ENCODE peak calls at places on chromosomes 3 and 15, in nine cellular contexts. Y, P, R, M, S, A, U, E and O are unnamed samples.

GRCh38 chr3:185221203-185221602 is 32.6 kb downstream of the EHHADH start:
- DNase-seq in Y (no peak), P (no peak), R (no peak), M (no peak), S (no peak), A (no peak), U (no peak), E (no peak), O (no peak)

GRCh38 chr15:50137330-50137761 is 18.3 kb upstream of the ATP8B4 start:
- DNase-seq in Y (no peak), P (peak; percentile 94), R (peak; percentile 84), M (no peak), S (no peak), A (peak; percentile 86), U (no peak), E (no peak), O (peak; percentile 71)

GRCh38 chr3:181555681-181556080 is 156.0 kb upstream of the SOX2 start:
- DNase-seq in Y (no peak), P (no peak), R (no peak), M (peak; percentile 46), S (no peak), A (no peak), U (no peak), E (peak; percentile 66), O (no peak)

GRCh38 chr3:13822042-13822441 is 57.8 kb downstream of the WNT7A start:
- DNase-seq in Y (peak; percentile 32), P (no peak), R (no peak), M (no peak), S (peak; percentile 11), A (peak; percentile 55), U (no peak), E (no peak), O (no peak)

GRCh38 chr3:129625071-129625874 is 18.8 kb upstream of the PLXND1 start:
- DNase-seq in Y (peak; percentile 74), P (no peak), R (no peak), M (peak; percentile 32), S (peak; percentile 63), A (no peak), U (no peak), E (peak; percentile 61), O (no peak)

GRCh38 chr15:70974004-70974832 is 81.6 kb downstream of the LRRC49 start:
- DNase-seq in Y (no peak), P (peak; percentile 70), R (peak; percentile 49), M (no peak), S (no peak), A (peak; percentile 45), U (no peak), E (no peak), O (no peak)

GRCh38 chr3:115165701-115166100 is 18.6 kb upstream of the ZBTB20 start:
- DNase-seq in Y (no peak), P (no peak), R (no peak), M (no peak), S (no peak), A (no peak), U (no peak), E (no peak), O (no peak)

GRCh38 chr3:132641837-132642538 is 17.6 kb downstream of the ACAD11 start:
- DNase-seq in Y (no peak), P (peak; percentile 37), R (no peak), M (no peak), S (no peak), A (peak; percentile 22), U (no peak), E (no peak), O (no peak)

GRCh38 chr15:48112242-48112641 is 8.5 kb upstream of the SLC24A5 start:
- DNase-seq in Y (no peak), P (peak; percentile 39), R (no peak), M (no peak), S (no peak), A (peak; percentile 0), U (no peak), E (no peak), O (peak; percentile 26)

GRCh38 chr15:42511010-42511396 is 15.6 kb downstream of the SNAP23 start:
- DNase-seq in Y (no peak), P (no peak), R (no peak), M (no peak), S (no peak), A (no peak), U (no peak), E (no peak), O (no peak)

GRCh38 chr3:60431599-60431958 is 819.7 kb downstream of the FHIT start:
- DNase-seq in Y (no peak), P (peak; percentile 1), R (no peak), M (no peak), S (no peak), A (no peak), U (no peak), E (no peak), O (no peak)

GRCh38 chr15:34122771-34123183 is 20.9 kb downstream of the PGBD4 start:
- DNase-seq in Y (no peak), P (no peak), R (peak; percentile 69), M (no peak), S (no peak), A (no peak), U (no peak), E (no peak), O (no peak)

GRCh38 chr3:130345487-130346079 is at the start of gene COL6A5:
- DNase-seq in Y (no peak), P (no peak), R (no peak), M (peak; percentile 3), S (peak; percentile 59), A (no peak), U (no peak), E (no peak), O (no peak)

GRCh38 chr3:21377366-21377765 is 373.6 kb downstream of the ZNF385D start:
- DNase-seq in Y (no peak), P (no peak), R (no peak), M (no peak), S (no peak), A (no peak), U (no peak), E (no peak), O (no peak)

GRCh38 chr15:87120555-87120954 is 1040.9 kb downstream of the AGBL1 start:
- DNase-seq in Y (no peak), P (no peak), R (no peak), M (no peak), S (no peak), A (no peak), U (no peak), E (no peak), O (no peak)

GRCh38 chr3:72820405-72820804 is 27.8 kb downstream of the SHQ1 start:
- DNase-seq in Y (no peak), P (no peak), R (no peak), M (no peak), S (no peak), A (no peak), U (no peak), E (no peak), O (peak; percentile 62)

GRCh38 chr3:71301001-71301400 is 282.5 kb downstream of the FOXP1 start:
- DNase-seq in Y (no peak), P (no peak), R (no peak), M (no peak), S (no peak), A (no peak), U (no peak), E (no peak), O (no peak)

GRCh38 chr3:99111235-99111634 is 209.7 kb upstream of the DCBLD2 start:
- DNase-seq in Y (no peak), P (no peak), R (no peak), M (no peak), S (no peak), A (no peak), U (no peak), E (no peak), O (no peak)

GRCh38 chr15:75161788-75162414 is 39.8 kb upstream of the C15orf39 start:
- DNase-seq in Y (peak; percentile 74), P (no peak), R (no peak), M (no peak), S (peak; percentile 90), A (no peak), U (no peak), E (no peak), O (peak; percentile 66)

GRCh38 chr15:51802593-51802992 is 26.9 kb upstream of the TMOD3 start:
- DNase-seq in Y (no peak), P (no peak), R (no peak), M (no peak), S (no peak), A (no peak), U (no peak), E (no peak), O (no peak)

DNA sequence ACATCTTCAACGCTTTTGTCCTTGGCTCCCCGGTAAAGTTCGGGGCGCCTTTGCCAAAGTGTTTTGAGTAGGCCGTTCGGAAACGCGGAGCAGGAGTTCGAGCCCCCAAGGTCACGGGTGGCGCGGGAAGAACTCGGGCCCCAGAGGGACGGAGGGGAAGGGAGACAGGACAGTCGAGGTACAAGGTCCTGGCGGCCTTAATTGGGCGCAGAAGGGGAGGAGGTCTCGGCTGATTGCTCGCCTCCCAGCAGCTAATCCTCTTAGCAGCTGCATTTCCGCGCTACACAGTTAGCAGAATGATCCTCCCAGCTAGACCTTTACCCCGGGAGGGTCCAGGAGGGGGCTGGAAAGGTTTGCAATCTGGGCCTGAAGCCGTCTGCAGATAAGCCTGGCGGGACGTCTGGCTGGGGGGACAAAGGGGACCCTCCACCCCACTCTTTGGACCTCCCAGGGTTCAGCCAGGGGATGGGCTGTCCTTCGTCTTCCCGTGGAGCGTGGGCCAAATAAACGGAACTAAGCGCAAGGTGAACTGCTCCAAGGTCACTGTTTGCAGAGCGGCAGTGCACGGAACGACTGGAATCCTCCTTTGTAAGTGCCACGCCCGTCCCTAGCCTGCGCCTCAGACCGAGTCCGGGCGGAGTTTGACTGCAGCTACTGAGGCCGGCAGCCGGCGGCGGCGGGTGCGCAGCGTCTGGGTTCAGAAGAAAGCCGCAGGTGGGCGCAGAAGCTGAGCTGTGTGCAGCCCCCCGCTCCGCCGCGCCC is 7.2 kb downstream of the EOMES start:
- DNase-seq in Y (peak; percentile 80), P (no peak), R (no peak), M (no peak), S (peak; percentile 77), A (no peak), U (no peak), E (peak; percentile 61), O (peak; percentile 22)
- H3K4me3 ChIP-seq in Y (peak overlapping the region; percentile 59), P (peak overlapping the region; percentile 19), R (peak overlapping the region; percentile 29), M (peak overlapping the region; percentile 12), S (peak overlapping the region; percentile 54), A (no peak overlapping the region), U (peak overlapping the region; percentile 7), E (peak overlapping the region; percentile 68), O (no peak overlapping the region)

GRCh38 chr15:44308415-44308814 is 19.9 kb downstream of the GOLM2 start:
- DNase-seq in Y (no peak), P (no peak), R (no peak), M (no peak), S (no peak), A (no peak), U (no peak), E (no peak), O (no peak)
- H3K4me3 ChIP-seq in Y (no peak overlapping the region), P (no peak overlapping the region), R (no peak overlapping the region), M (no peak overlapping the region), S (no peak overlapping the region), A (no peak overlapping the region), U (no peak overlapping the region), E (no peak overlapping the region), O (no peak overlapping the region)

GRCh38 chr3:119401502-119402440 is 61.6 kb downstream of the TMEM39A start:
- DNase-seq in Y (no peak), P (no peak), R (no peak), M (no peak), S (no peak), A (no peak), U (no peak), E (no peak), O (no peak)
- H3K4me3 ChIP-seq in Y (no peak overlapping the region), P (no peak overlapping the region), R (no peak overlapping the region), M (no peak overlapping the region), S (no peak overlapping the region), A (no peak overlapping the region), U (no peak overlapping the region), E (no peak overlapping the region), O (no peak overlapping the region)

GRCh38 chr3:90221900-90222299 is 1114.5 kb downstream of the EPHA3 start:
- DNase-seq in Y (no peak), P (no peak), R (no peak), M (no peak), S (no peak), A (no peak), U (no peak), E (no peak), O (no peak)
- H3K4me3 ChIP-seq in Y (no peak overlapping the region), P (no peak overlapping the region), R (no peak overlapping the region), M (no peak overlapping the region), S (no peak overlapping the region), A (no peak overlapping the region), U (no peak overlapping the region), E (no peak overlapping the region), O (no peak overlapping the region)